ENCODE peak calls at places on chromosomes 6 and 20, in nine cellular contexts. G is IMR-90, T is GM13976, U is ovary, E is neural progenitor cell, Z is nephron progenitor cell, J is tibial artery, Y is cardiac muscle cell, P is glutamatergic neuron. N is an unnamed sample.

GRCh38 chr6:161153725-161154124 is 120.1 kb downstream of the AGPAT4 start:
- DNase-seq in P (no peak), J (no peak), Z (no peak), U (no peak), G (no peak), E (no peak), Y (no peak), T (no peak), N (no peak)

GRCh38 chr6:106163446-106163965 is 77.4 kb downstream of the PRDM1 start:
- DNase-seq in Y (peak; percentile 39), G (peak; percentile 76), J (peak; percentile 23), E (peak; percentile 29), U (no peak), P (no peak), Z (no peak), T (no peak), N (peak; percentile 40)

GRCh38 chr6:126914172-126914571 is 204.3 kb upstream of the RSPO3 start:
- DNase-seq in Z (no peak), G (no peak), P (no peak), T (no peak), E (no peak), J (no peak), U (no peak), Y (no peak), N (no peak)

GRCh38 chr20:38861071-38861401 is 55.5 kb downstream of the PPP1R16B start:
- DNase-seq in P (no peak), Y (no peak), Z (no peak), G (no peak), U (no peak), T (no peak), J (no peak), E (no peak), N (no peak)

GRCh38 chr6:13452346-13453171 is 34.8 kb downstream of the GFOD1 start:
- DNase-seq in Y (no peak), U (no peak), P (no peak), J (no peak), Z (no peak), T (no peak), E (no peak), G (no peak), N (no peak)

GRCh38 chr6:136378888-136379287 is 89.2 kb upstream of the BCLAF1 start:
- DNase-seq in J (no peak), Y (no peak), T (no peak), G (peak; percentile 5), E (no peak), Z (no peak), U (no peak), P (no peak), N (no peak)

GRCh38 chr20:4384961-4385360 is 336.7 kb upstream of the PRND start:
- DNase-seq in Z (no peak), Y (no peak), P (no peak), G (no peak), U (no peak), T (no peak), E (no peak), J (no peak), N (no peak)

GRCh38 chr6:19988555-19988954 is 151.4 kb downstream of the ID4 start:
- DNase-seq in J (no peak), U (no peak), P (no peak), T (peak; percentile 16), Y (peak; percentile 86), E (peak; percentile 68), G (peak; percentile 9), Z (peak; percentile 19), N (no peak)

GRCh38 chr6:79375635-79376425 is 141.3 kb upstream of the HMGN3 start:
- DNase-seq in T (no peak), J (no peak), Y (no peak), G (no peak), Z (no peak), U (no peak), E (no peak), P (no peak), N (no peak)

GRCh38 chr6:21180800-21181337 is 412.7 kb upstream of the SOX4 start:
- DNase-seq in Y (no peak), T (no peak), J (no peak), G (no peak), U (no peak), Z (no peak), E (no peak), P (no peak), N (no peak)

GRCh38 chr6:21785162-21785561 is 191.6 kb downstream of the SOX4 start:
- DNase-seq in Y (no peak), U (no peak), E (no peak), Z (no peak), T (no peak), P (no peak), J (no peak), G (no peak), N (no peak)

GRCh38 chr6:109060585-109060984 is 34.1 kb downstream of the SESN1 start:
- DNase-seq in T (no peak), J (no peak), U (no peak), Z (no peak), G (no peak), E (no peak), Y (no peak), P (no peak), N (no peak)

GRCh38 chr6:149387787-149388512 is 12.1 kb upstream of the SUMO4 start:
- DNase-seq in P (no peak), Y (no peak), Z (no peak), J (no peak), T (no peak), E (no peak), G (no peak), U (no peak), N (no peak)

GRCh38 chr20:33433465-33433864 is 10.1 kb downstream of the SNTA1 start:
- DNase-seq in U (no peak), Z (no peak), G (no peak), J (peak; percentile 81), E (no peak), T (no peak), P (no peak), Y (no peak), N (no peak)

GRCh38 chr6:55276745-55277627 is 50.3 kb upstream of the GFRAL start:
- DNase-seq in E (peak; percentile 71), G (peak; percentile 72), T (peak; percentile 32), U (peak; percentile 20), J (no peak), Y (peak; percentile 79), P (peak; percentile 21), Z (peak; percentile 39), N (peak; percentile 26)

GRCh38 chr6:103000686-103001085 is 1607.2 kb downstream of the GRIK2 start:
- DNase-seq in U (no peak), T (no peak), G (no peak), Y (no peak), E (no peak), P (no peak), Z (no peak), J (no peak), N (no peak)

GRCh38 chr6:26383624-26384417 is 913 bp downstream of the BTN2A2 start:
- DNase-seq in Z (peak; percentile 10), J (no peak), G (peak; percentile 72), E (peak; percentile 43), U (peak; percentile 28), T (no peak), P (peak; percentile 38), Y (peak; percentile 9), N (no peak)

GRCh38 chr20:22080985-22081384 is 375.5 kb downstream of the PAX1 start:
- DNase-seq in Z (no peak), T (no peak), P (no peak), E (no peak), U (no peak), G (no peak), J (no peak), Y (no peak), N (no peak)

GRCh38 chr6:101393291-101394251 is at the start of gene GRIK2:
- DNase-seq in P (peak; percentile 89), Y (peak; percentile 78), T (peak; percentile 52), J (no peak), E (peak; percentile 86), G (peak; percentile 47), U (no peak), Z (peak; percentile 82), N (peak; percentile 29)
- TF ChIP-seq CTCF in P (peak; percentile 74), Y (peak; percentile 47), T (no peak), J (no peak), E (peak; percentile 48), G (peak; percentile 47), U (no peak), Z (peak; percentile 31), N (no peak)

GRCh38 chr6:122400467-122401089 is 1.1 kb downstream of the HSF2 start:
- DNase-seq in Y (no peak), Z (no peak), E (no peak), G (no peak), P (no peak), J (no peak), T (no peak), U (no peak), N (no peak)

GRCh38 chr6:122401104-122401503 is 1.7 kb downstream of the HSF2 start:
- DNase-seq in G (no peak), Z (no peak), P (no peak), J (no peak), Y (no peak), T (no peak), U (no peak), E (no peak), N (no peak)

GRCh38 chr6:122400121-122400450 is 634 bp downstream of the HSF2 start:
- DNase-seq in Z (no peak), G (no peak), Y (no peak), U (no peak), J (peak; percentile 30), E (no peak), P (no peak), T (no peak), N (no peak)

GRCh38 chr6:122399055-122399347 is 451 bp upstream of the HSF2 start:
- DNase-seq in Y (no peak), E (no peak), T (no peak), U (no peak), P (no peak), J (no peak), G (no peak), Z (no peak), N (no peak)

GRCh38 chr6:122399348-122400120 is at the start of gene HSF2:
- DNase-seq in P (peak; percentile 94), Z (peak; percentile 89), G (peak; percentile 99), J (peak; percentile 96), U (peak; percentile 95), Y (peak; percentile 97), T (peak; percentile 92), E (peak; percentile 98), N (peak; percentile 93)
- TF ChIP-seq CTCF in P (no peak), Z (no peak), G (peak; percentile 35), J (no peak), U (peak; percentile 8), Y (peak; percentile 12), T (no peak), E (peak; percentile 49), N (peak; percentile 9)

GRCh38 chr20:7272512-7272911 is 505.0 kb downstream of the BMP2 start:
- DNase-seq in Y (no peak), U (no peak), T (no peak), E (no peak), J (no peak), P (no peak), G (no peak), Z (no peak), N (no peak)
- TF ChIP-seq CTCF in Y (peak; percentile 11), U (no peak), T (no peak), E (peak; percentile 42), J (no peak), P (peak; percentile 15), G (no peak), Z (peak; percentile 47), N (no peak)

DNA sequence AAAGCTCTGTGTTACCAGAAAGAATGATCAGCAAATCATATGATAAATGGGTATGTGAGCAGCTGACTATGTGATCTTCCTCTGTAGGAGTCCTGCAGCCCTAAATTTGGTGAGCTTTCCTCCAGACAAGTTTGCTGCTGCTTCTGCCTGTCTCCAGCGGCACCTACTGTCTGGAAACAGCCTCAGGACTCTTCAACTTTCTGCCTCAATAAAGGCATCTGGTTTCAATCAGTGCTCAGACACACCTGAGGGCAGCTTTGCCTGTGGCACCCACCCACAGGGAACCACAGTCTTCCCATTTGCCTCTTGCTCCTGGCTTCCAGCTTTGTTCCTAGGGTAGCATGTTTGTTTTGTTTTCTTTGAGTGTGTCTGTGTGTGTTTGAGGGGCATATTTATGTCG is 727.9 kb upstream of the MAN1A1 start:
- DNase-seq in E (peak; percentile 53), U (no peak), J (no peak), T (no peak), G (no peak), P (no peak), Y (peak; percentile 61), Z (peak; percentile 24), N (no peak)
- TF ChIP-seq CTCF in E (peak; percentile 48), U (no peak), J (no peak), T (no peak), G (no peak), P (no peak), Y (peak; percentile 10), Z (peak; percentile 13), N (no peak)